ENCODE peak calls at places on chromosomes 4 and X, in nine cellular contexts. One of them, this sample, is unnamed.

GRCh38 chr4:29014555-29014954 is 1705.6 kb upstream of the PCDH7 start:
- DNase-seq in H9: no peak
- DNase-seq in heart left ventricle: no peak
- DNase-seq in WERI-Rb-1: no peak
- DNase-seq in dorsolateral prefrontal cortex: no peak
- DNase-seq in endodermal cell: no peak
- DNase-seq in CD8-positive, alpha-beta T cell: no peak
- DNase-seq in heart right ventricle: no peak
- DNase-seq in aorta: no peak
- DNase-seq in this sample: no peak

GRCh38 chr4:99033956-99034355 is 38.4 kb downstream of the METAP1 start:
- DNase-seq in H9: no peak
- DNase-seq in dorsolateral prefrontal cortex: no peak
- DNase-seq in heart right ventricle: no peak
- DNase-seq in aorta: no peak
- DNase-seq in WERI-Rb-1: no peak
- DNase-seq in CD8-positive, alpha-beta T cell: no peak
- DNase-seq in heart left ventricle: no peak
- DNase-seq in endodermal cell: no peak
- DNase-seq in this sample: no peak

GRCh38 chrX:74449322-74449936 is 28.1 kb downstream of the SLC16A2 start:
- DNase-seq in H9: no peak
- DNase-seq in WERI-Rb-1: no peak
- DNase-seq in endodermal cell: no peak
- DNase-seq in CD8-positive, alpha-beta T cell: no peak
- DNase-seq in heart right ventricle: no peak
- DNase-seq in aorta: no peak
- DNase-seq in dorsolateral prefrontal cortex: no peak
- DNase-seq in heart left ventricle: no peak
- DNase-seq in this sample: no peak

GRCh38 chr4:108427946-108428345 is 192.4 kb upstream of the RPL34 start:
- DNase-seq in aorta: no peak
- DNase-seq in H9: no peak
- DNase-seq in heart right ventricle: no peak
- DNase-seq in WERI-Rb-1: no peak
- DNase-seq in heart left ventricle: no peak
- DNase-seq in CD8-positive, alpha-beta T cell: no peak
- DNase-seq in dorsolateral prefrontal cortex: no peak
- DNase-seq in endodermal cell: no peak
- DNase-seq in this sample: no peak

GRCh38 chr4:52840531-52841350 is 21.4 kb upstream of the RASL11B start:
- DNase-seq in H9: no peak
- DNase-seq in dorsolateral prefrontal cortex: no peak
- DNase-seq in aorta: no peak
- DNase-seq in heart right ventricle: no peak
- DNase-seq in endodermal cell: peak; percentile 65
- DNase-seq in WERI-Rb-1: no peak
- DNase-seq in heart left ventricle: no peak
- DNase-seq in CD8-positive, alpha-beta T cell: no peak
- DNase-seq in this sample: no peak

GRCh38 chrX:106948641-106949040 is 28.4 kb downstream of the CLDN2 start:
- DNase-seq in dorsolateral prefrontal cortex: no peak
- DNase-seq in CD8-positive, alpha-beta T cell: no peak
- DNase-seq in endodermal cell: no peak
- DNase-seq in aorta: no peak
- DNase-seq in WERI-Rb-1: no peak
- DNase-seq in H9: no peak
- DNase-seq in heart left ventricle: no peak
- DNase-seq in heart right ventricle: no peak
- DNase-seq in this sample: no peak

GRCh38 chrX:110156167-110156754 is 153.3 kb downstream of the TMEM164 start:
- DNase-seq in heart left ventricle: no peak
- DNase-seq in aorta: no peak
- DNase-seq in dorsolateral prefrontal cortex: no peak
- DNase-seq in CD8-positive, alpha-beta T cell: no peak
- DNase-seq in H9: no peak
- DNase-seq in heart right ventricle: no peak
- DNase-seq in endodermal cell: no peak
- DNase-seq in WERI-Rb-1: no peak
- DNase-seq in this sample: peak; percentile 21

GRCh38 chr4:106803107-106803506 is 233.0 kb downstream of the DKK2 start:
- DNase-seq in aorta: no peak
- DNase-seq in heart right ventricle: no peak
- DNase-seq in dorsolateral prefrontal cortex: no peak
- DNase-seq in CD8-positive, alpha-beta T cell: no peak
- DNase-seq in heart left ventricle: no peak
- DNase-seq in endodermal cell: no peak
- DNase-seq in H9: no peak
- DNase-seq in WERI-Rb-1: no peak
- DNase-seq in this sample: no peak

GRCh38 chr4:184745747-184746531 is 12.0 kb upstream of the CENPU start:
- DNase-seq in dorsolateral prefrontal cortex: peak; percentile 72
- DNase-seq in endodermal cell: peak; percentile 87
- DNase-seq in heart left ventricle: peak; percentile 78
- DNase-seq in WERI-Rb-1: peak; percentile 85
- DNase-seq in aorta: peak; percentile 85
- DNase-seq in heart right ventricle: peak; percentile 83
- DNase-seq in H9: peak; percentile 53
- DNase-seq in CD8-positive, alpha-beta T cell: peak; percentile 31
- DNase-seq in this sample: peak; percentile 83

GRCh38 chrX:16487620-16488380 is 162.2 kb upstream of the S100G start:
- DNase-seq in WERI-Rb-1: no peak
- DNase-seq in heart right ventricle: no peak
- DNase-seq in aorta: no peak
- DNase-seq in H9: no peak
- DNase-seq in endodermal cell: no peak
- DNase-seq in heart left ventricle: no peak
- DNase-seq in dorsolateral prefrontal cortex: no peak
- DNase-seq in CD8-positive, alpha-beta T cell: no peak
- DNase-seq in this sample: no peak

GRCh38 chr4:145812902-145813301 is 125.7 kb downstream of the ZNF827 start:
- DNase-seq in CD8-positive, alpha-beta T cell: no peak
- DNase-seq in H9: no peak
- DNase-seq in dorsolateral prefrontal cortex: no peak
- DNase-seq in aorta: no peak
- DNase-seq in endodermal cell: no peak
- DNase-seq in heart left ventricle: no peak
- DNase-seq in heart right ventricle: no peak
- DNase-seq in WERI-Rb-1: no peak
- DNase-seq in this sample: no peak

GRCh38 chr4:104491826-104492771 is 2.6 kb downstream of the CXXC4 start:
- DNase-seq in heart right ventricle: no peak
- DNase-seq in CD8-positive, alpha-beta T cell: no peak
- DNase-seq in WERI-Rb-1: peak; percentile 64
- DNase-seq in H9: peak; percentile 73
- DNase-seq in heart left ventricle: no peak
- DNase-seq in endodermal cell: peak; percentile 85
- DNase-seq in dorsolateral prefrontal cortex: no peak
- DNase-seq in aorta: no peak
- DNase-seq in this sample: peak; percentile 82

GRCh38 chrX:56784666-56785065 is 55.6 kb downstream of the NBDY start:
- DNase-seq in H9: no peak
- DNase-seq in dorsolateral prefrontal cortex: no peak
- DNase-seq in heart right ventricle: no peak
- DNase-seq in endodermal cell: no peak
- DNase-seq in heart left ventricle: no peak
- DNase-seq in WERI-Rb-1: no peak
- DNase-seq in aorta: peak; percentile 6
- DNase-seq in CD8-positive, alpha-beta T cell: no peak
- DNase-seq in this sample: no peak

GRCh38 chr4:69196209-69196965 is 18.2 kb downstream of the UGT2B11 start:
- DNase-seq in WERI-Rb-1: no peak
- DNase-seq in heart right ventricle: no peak
- DNase-seq in heart left ventricle: no peak
- DNase-seq in dorsolateral prefrontal cortex: no peak
- DNase-seq in H9: no peak
- DNase-seq in endodermal cell: no peak
- DNase-seq in aorta: no peak
- DNase-seq in CD8-positive, alpha-beta T cell: no peak
- DNase-seq in this sample: no peak

GRCh38 chr4:119834901-119835300 is 206.3 kb upstream of the PDE5A start:
- DNase-seq in heart right ventricle: no peak
- DNase-seq in H9: no peak
- DNase-seq in CD8-positive, alpha-beta T cell: no peak
- DNase-seq in endodermal cell: no peak
- DNase-seq in dorsolateral prefrontal cortex: no peak
- DNase-seq in heart left ventricle: no peak
- DNase-seq in WERI-Rb-1: no peak
- DNase-seq in aorta: no peak
- DNase-seq in this sample: no peak

GRCh38 chr4:71236226-71236625 is 102.6 kb upstream of the SLC4A4 start:
- DNase-seq in endodermal cell: no peak
- DNase-seq in heart right ventricle: no peak
- DNase-seq in heart left ventricle: no peak
- DNase-seq in H9: no peak
- DNase-seq in CD8-positive, alpha-beta T cell: no peak
- DNase-seq in aorta: no peak
- DNase-seq in WERI-Rb-1: no peak
- DNase-seq in dorsolateral prefrontal cortex: no peak
- DNase-seq in this sample: no peak
- H3K27ac ChIP-seq in endodermal cell: no peak overlapping the region
- H3K27ac ChIP-seq in heart right ventricle: peak overlapping the region; percentile 54
- H3K27ac ChIP-seq in heart left ventricle: peak overlapping the region; percentile 54
- H3K27ac ChIP-seq in H9: no peak overlapping the region
- H3K27ac ChIP-seq in CD8-positive, alpha-beta T cell: no peak overlapping the region
- H3K27ac ChIP-seq in aorta: no peak overlapping the region
- H3K27ac ChIP-seq in WERI-Rb-1: no peak overlapping the region
- H3K27ac ChIP-seq in dorsolateral prefrontal cortex: peak overlapping the region; percentile 13
- H3K27ac ChIP-seq in this sample: no peak overlapping the region

DNA sequence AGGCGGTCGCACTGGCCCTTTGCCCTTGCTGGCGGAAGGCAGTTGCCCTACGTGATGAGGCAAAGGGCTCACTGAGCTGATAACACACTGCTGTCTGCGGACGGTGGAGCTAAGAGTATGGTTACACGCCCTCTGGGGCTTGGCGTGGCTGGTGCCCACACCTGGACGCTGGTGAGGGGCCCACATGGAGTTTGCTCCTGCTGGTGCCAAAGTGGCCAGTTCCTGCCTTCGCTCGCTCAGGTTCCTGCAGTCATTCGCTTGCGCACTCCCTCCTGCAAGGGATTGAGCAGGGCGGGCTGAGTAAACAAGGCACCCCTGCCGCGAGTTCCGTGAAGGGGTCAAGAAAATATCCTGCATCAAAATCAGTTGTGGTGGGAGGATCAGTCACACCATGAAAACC is 18.4 kb downstream of the SPARCL1 start:
- DNase-seq in heart left ventricle: no peak
- DNase-seq in aorta: no peak
- DNase-seq in H9: no peak
- DNase-seq in endodermal cell: no peak
- DNase-seq in dorsolateral prefrontal cortex: no peak
- DNase-seq in heart right ventricle: no peak
- DNase-seq in CD8-positive, alpha-beta T cell: no peak
- DNase-seq in WERI-Rb-1: no peak
- DNase-seq in this sample: no peak
- H3K27ac ChIP-seq in heart left ventricle: no peak overlapping the region
- H3K27ac ChIP-seq in aorta: peak overlapping the region; percentile 0
- H3K27ac ChIP-seq in H9: no peak overlapping the region
- H3K27ac ChIP-seq in endodermal cell: no peak overlapping the region
- H3K27ac ChIP-seq in dorsolateral prefrontal cortex: no peak overlapping the region
- H3K27ac ChIP-seq in heart right ventricle: no peak overlapping the region
- H3K27ac ChIP-seq in CD8-positive, alpha-beta T cell: no peak overlapping the region
- H3K27ac ChIP-seq in WERI-Rb-1: no peak overlapping the region
- H3K27ac ChIP-seq in this sample: no peak overlapping the region

DNA sequence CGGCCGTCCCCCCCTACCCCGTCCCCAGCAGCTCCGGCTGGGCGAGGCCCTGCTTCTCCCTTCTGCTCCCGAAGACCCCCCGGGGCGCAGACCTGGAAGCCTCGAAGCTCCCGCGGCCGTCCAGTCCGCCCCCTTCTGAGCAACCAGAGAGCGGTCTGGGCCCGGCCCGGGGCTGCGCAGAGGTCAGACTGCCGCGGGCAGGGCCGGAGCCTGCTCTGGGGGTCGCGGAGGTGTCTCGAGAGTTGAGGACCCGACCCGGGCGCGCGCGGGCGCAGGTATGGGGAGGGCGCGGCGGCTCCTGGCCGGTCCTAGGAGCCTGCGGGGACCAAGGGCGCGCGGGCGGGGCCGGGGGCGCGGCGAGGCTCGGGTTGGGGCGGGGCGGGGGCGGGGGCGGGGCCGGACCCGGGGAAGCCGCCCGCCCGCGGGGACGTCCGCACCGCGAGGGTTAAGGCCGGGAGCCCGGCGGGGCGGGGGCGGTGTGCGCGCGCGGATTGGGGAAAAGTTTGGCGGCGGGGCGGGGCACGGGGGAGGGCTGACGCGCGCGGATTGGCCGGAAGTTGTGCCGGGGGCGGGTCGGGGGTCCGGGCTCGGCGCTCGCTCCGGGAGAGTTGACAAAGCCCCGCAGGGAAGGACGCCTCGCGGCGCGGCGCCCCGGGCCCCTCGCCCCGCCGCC is at the start of gene FGFRL1:
- DNase-seq in CD8-positive, alpha-beta T cell: peak; percentile 83
- DNase-seq in endodermal cell: peak; percentile 96
- DNase-seq in heart right ventricle: peak; percentile 93
- DNase-seq in heart left ventricle: peak; percentile 94
- DNase-seq in WERI-Rb-1: peak; percentile 96
- DNase-seq in dorsolateral prefrontal cortex: peak; percentile 61
- DNase-seq in H9: peak; percentile 90
- DNase-seq in aorta: peak; percentile 96
- DNase-seq in this sample: no peak
- H3K27ac ChIP-seq in CD8-positive, alpha-beta T cell: peak within 1 kb of the TSS; percentile 65
- H3K27ac ChIP-seq in endodermal cell: no peak within 1 kb of the TSS
- H3K27ac ChIP-seq in heart right ventricle: no peak within 1 kb of the TSS
- H3K27ac ChIP-seq in heart left ventricle: peak within 1 kb of the TSS; percentile 58
- H3K27ac ChIP-seq in WERI-Rb-1: peak within 1 kb of the TSS; percentile 75
- H3K27ac ChIP-seq in dorsolateral prefrontal cortex: no peak within 1 kb of the TSS
- H3K27ac ChIP-seq in H9: no peak within 1 kb of the TSS
- H3K27ac ChIP-seq in aorta: peak within 1 kb of the TSS; percentile 6
- H3K27ac ChIP-seq in this sample: no peak within 1 kb of the TSS

GRCh38 chr4:94831607-94832006 is 73.9 kb downstream of the BMPR1B start:
- DNase-seq in WERI-Rb-1: peak; percentile 83
- DNase-seq in H9: no peak
- DNase-seq in dorsolateral prefrontal cortex: no peak
- DNase-seq in CD8-positive, alpha-beta T cell: no peak
- DNase-seq in aorta: no peak
- DNase-seq in heart right ventricle: no peak
- DNase-seq in heart left ventricle: no peak
- DNase-seq in endodermal cell: no peak
- DNase-seq in this sample: no peak

GRCh38 chr4:94833394-94833793 is 75.6 kb downstream of the BMPR1B start:
- DNase-seq in dorsolateral prefrontal cortex: no peak
- DNase-seq in H9: no peak
- DNase-seq in heart right ventricle: no peak
- DNase-seq in endodermal cell: no peak
- DNase-seq in aorta: no peak
- DNase-seq in heart left ventricle: no peak
- DNase-seq in CD8-positive, alpha-beta T cell: no peak
- DNase-seq in WERI-Rb-1: no peak
- DNase-seq in this sample: no peak

GRCh38 chr4:94828882-94829281 is 71.1 kb downstream of the BMPR1B start:
- DNase-seq in aorta: no peak
- DNase-seq in dorsolateral prefrontal cortex: no peak
- DNase-seq in endodermal cell: no peak
- DNase-seq in heart right ventricle: no peak
- DNase-seq in heart left ventricle: no peak
- DNase-seq in CD8-positive, alpha-beta T cell: no peak
- DNase-seq in H9: no peak
- DNase-seq in WERI-Rb-1: no peak
- DNase-seq in this sample: no peak

GRCh38 chr4:94826206-94826605 is 68.5 kb downstream of the BMPR1B start:
- DNase-seq in endodermal cell: no peak
- DNase-seq in CD8-positive, alpha-beta T cell: no peak
- DNase-seq in dorsolateral prefrontal cortex: no peak
- DNase-seq in WERI-Rb-1: no peak
- DNase-seq in aorta: no peak
- DNase-seq in H9: no peak
- DNase-seq in heart left ventricle: no peak
- DNase-seq in heart right ventricle: no peak
- DNase-seq in this sample: no peak

GRCh38 chr4:94827481-94828110 is 69.8 kb downstream of the BMPR1B start:
- DNase-seq in H9: no peak
- DNase-seq in dorsolateral prefrontal cortex: no peak
- DNase-seq in heart right ventricle: no peak
- DNase-seq in endodermal cell: no peak
- DNase-seq in aorta: no peak
- DNase-seq in heart left ventricle: no peak
- DNase-seq in CD8-positive, alpha-beta T cell: no peak
- DNase-seq in WERI-Rb-1: no peak
- DNase-seq in this sample: no peak
- H3K27ac ChIP-seq in H9: no peak overlapping the region
- H3K27ac ChIP-seq in dorsolateral prefrontal cortex: no peak overlapping the region
- H3K27ac ChIP-seq in heart right ventricle: no peak overlapping the region
- H3K27ac ChIP-seq in endodermal cell: peak overlapping the region; percentile 36
- H3K27ac ChIP-seq in aorta: no peak overlapping the region
- H3K27ac ChIP-seq in heart left ventricle: no peak overlapping the region
- H3K27ac ChIP-seq in CD8-positive, alpha-beta T cell: no peak overlapping the region
- H3K27ac ChIP-seq in WERI-Rb-1: no peak overlapping the region
- H3K27ac ChIP-seq in this sample: no peak overlapping the region

This sample was measured in MM.1S.